ENCODE peak calls at places on chromosomes 7 and 10, in ten cellular contexts. W, Z, D, A, N, G, T, F, K and E are unnamed samples.

GRCh38 chr7:43501881-43502280 is 81.0 kb upstream of the STK17A start:
- DNase-seq in W (peak), Z (no peak), D (no peak), A (peak), N (no peak), G (no peak), T (no peak), F (peak), K (no peak), E (no peak)

GRCh38 chr7:4739528-4739992 is 35.9 kb upstream of the AP5Z1 start:
- DNase-seq in W (peak), Z (peak), D (peak), A (no peak), N (peak), G (no peak), T (no peak), F (no peak), K (no peak), E (no peak)

GRCh38 chr7:42106562-42106961 is 130.4 kb downstream of the GLI3 start:
- DNase-seq in W (no peak), Z (no peak), D (no peak), A (peak), N (no peak), G (no peak), T (no peak), F (no peak), K (no peak), E (no peak)

GRCh38 chr7:92179393-92179924 is 517 bp upstream of the LRRD1 start:
- DNase-seq in W (peak), Z (peak), D (no peak), A (no peak), N (no peak), G (no peak), T (no peak), F (no peak), K (no peak), E (no peak)

GRCh38 chr10:70223728-70224127 is 9.5 kb downstream of the PPA1 start:
- DNase-seq in W (peak), Z (no peak), D (no peak), A (no peak), N (no peak), G (no peak), T (no peak), F (no peak), K (no peak), E (no peak)

GRCh38 chr10:71998840-71999194 is 34.6 kb downstream of the CHST3 start:
- DNase-seq in W (peak), Z (no peak), D (no peak), A (peak), N (peak), G (no peak), T (no peak), F (peak), K (no peak), E (peak)

GRCh38 chr7:12524794-12525386 is 45.6 kb upstream of the SCIN start:
- DNase-seq in W (peak), Z (no peak), D (no peak), A (peak), N (no peak), G (peak), T (no peak), F (peak), K (peak), E (peak)

GRCh38 chr10:93947055-93947454 is 46.7 kb upstream of the PLCE1 start:
- DNase-seq in W (peak), Z (no peak), D (no peak), A (peak), N (no peak), G (no peak), T (no peak), F (peak), K (peak), E (no peak)

GRCh38 chr7:84100866-84101265 is 93.7 kb downstream of the SEMA3A start:
- DNase-seq in W (peak), Z (no peak), D (no peak), A (peak), N (no peak), G (no peak), T (no peak), F (peak), K (no peak), E (no peak)

GRCh38 chr7:34039033-34039432 is 133.7 kb downstream of the BMPER start:
- DNase-seq in W (peak), Z (no peak), D (no peak), A (no peak), N (no peak), G (no peak), T (no peak), F (peak), K (no peak), E (no peak)

GRCh38 chr10:100817268-100817839 is 72.0 kb downstream of the PAX2 start:
- DNase-seq in W (no peak), Z (no peak), D (no peak), A (no peak), N (no peak), G (no peak), T (no peak), F (peak), K (no peak), E (no peak)

GRCh38 chr7:25858562-25859411 is 293.2 kb upstream of the NFE2L3 start:
- DNase-seq in W (no peak), Z (no peak), D (no peak), A (no peak), N (no peak), G (no peak), T (no peak), F (peak), K (no peak), E (no peak)

GRCh38 chr7:91656486-91657237 is 223.8 kb downstream of the MTERF1 start:
- DNase-seq in W (peak), Z (no peak), D (no peak), A (peak), N (no peak), G (no peak), T (no peak), F (no peak), K (no peak), E (no peak)

GRCh38 chr7:36658603-36659516 is 65.4 kb downstream of the AOAH start:
- DNase-seq in W (peak), Z (no peak), D (no peak), A (peak), N (no peak), G (peak), T (no peak), F (peak), K (peak), E (peak)

GRCh38 chr7:1675673-1676549 is 5.8 kb downstream of the ELFN1 start:
- DNase-seq in W (no peak), Z (no peak), D (no peak), A (no peak), N (no peak), G (no peak), T (no peak), F (no peak), K (no peak), E (no peak)

GRCh38 chr10:65194131-65194530 is 1672.9 kb downstream of the REEP3 start:
- DNase-seq in W (peak), Z (peak), D (no peak), A (no peak), N (no peak), G (no peak), T (no peak), F (peak), K (no peak), E (no peak)

GRCh38 chr7:98199131-98199530 is 12.1 kb upstream of the BHLHA15 start:
- DNase-seq in W (no peak), Z (no peak), D (no peak), A (peak), N (no peak), G (no peak), T (no peak), F (no peak), K (no peak), E (no peak)

GRCh38 chr10:104337985-104338735 is at the start of gene ITPRIP:
- DNase-seq in W (peak), Z (peak), D (peak), A (peak), N (peak), G (no peak), T (peak), F (peak), K (no peak), E (peak)

GRCh38 chr7:101563933-101564777 is 64.9 kb downstream of the MYL10 start:
- DNase-seq in W (no peak), Z (no peak), D (no peak), A (no peak), N (no peak), G (no peak), T (no peak), F (no peak), K (no peak), E (no peak)

GRCh38 chr10:69797959-69798358 is 3.7 kb upstream of the COL13A1 start:
- DNase-seq in W (no peak), Z (no peak), D (no peak), A (no peak), N (no peak), G (no peak), T (no peak), F (peak), K (no peak), E (no peak)

GRCh38 chr7:106840342-106840741 is 24.7 kb upstream of the PIK3CG start:
- DNase-seq in W (peak), Z (no peak), D (no peak), A (peak), N (no peak), G (no peak), T (no peak), F (peak), K (peak), E (no peak)

GRCh38 chr10:58952747-58953466 is 223.5 kb upstream of the PHYHIPL start:
- DNase-seq in W (peak), Z (peak), D (peak), A (peak), N (peak), G (peak), T (no peak), F (peak), K (no peak), E (peak)

GRCh38 chr10:105751688-105752087 is 1110.6 kb downstream of the SORCS3 start:
- DNase-seq in W (no peak), Z (no peak), D (no peak), A (no peak), N (no peak), G (no peak), T (no peak), F (no peak), K (no peak), E (no peak)

GRCh38 chr7:22189230-22189629 is 167.7 kb downstream of the RAPGEF5 start:
- DNase-seq in W (no peak), Z (no peak), D (no peak), A (no peak), N (no peak), G (no peak), T (no peak), F (no peak), K (no peak), E (no peak)

GRCh38 chr7:41907444-41907843 is 204.6 kb upstream of the INHBA start:
- DNase-seq in W (no peak), Z (no peak), D (no peak), A (no peak), N (no peak), G (no peak), T (no peak), F (no peak), K (no peak), E (no peak)

GRCh38 chr10:77643795-77644468 is 6.3 kb upstream of the KCNMA1 start:
- DNase-seq in W (peak), Z (no peak), D (peak), A (peak), N (no peak), G (no peak), T (peak), F (peak), K (peak), E (peak)

GRCh38 chr10:11113156-11113555 is 95.5 kb downstream of the CELF2 start:
- DNase-seq in W (no peak), Z (no peak), D (peak), A (no peak), N (peak), G (no peak), T (no peak), F (no peak), K (no peak), E (peak)

GRCh38 chr10:22321831-22322662 is 1.1 kb downstream of the BMI1 start:
- DNase-seq in W (no peak), Z (peak), D (peak), A (no peak), N (no peak), G (no peak), T (no peak), F (no peak), K (no peak), E (no peak)

GRCh38 chr10:109831846-109832245 is 91.5 kb downstream of the XPNPEP1 start:
- DNase-seq in W (no peak), Z (no peak), D (no peak), A (no peak), N (no peak), G (no peak), T (no peak), F (no peak), K (no peak), E (no peak)

GRCh38 chr10:128151031-128151430 is 24.8 kb upstream of the MKI67 start:
- DNase-seq in W (no peak), Z (no peak), D (no peak), A (no peak), N (no peak), G (no peak), T (no peak), F (no peak), K (no peak), E (no peak)

GRCh38 chr10:71964669-71965515 is 697 bp downstream of the CHST3 start:
- DNase-seq in W (peak), Z (no peak), D (peak), A (peak), N (peak), G (no peak), T (no peak), F (peak), K (no peak), E (no peak)

GRCh38 chr7:143369678-143370651 is 7.5 kb upstream of the FAM131B start:
- DNase-seq in W (peak), Z (no peak), D (no peak), A (no peak), N (no peak), G (no peak), T (no peak), F (no peak), K (no peak), E (peak)

GRCh38 chr10:78109210-78109609 is 75.5 kb downstream of the RPS24 start:
- DNase-seq in W (no peak), Z (no peak), D (no peak), A (no peak), N (no peak), G (no peak), T (no peak), F (no peak), K (no peak), E (no peak)

GRCh38 chr7:19079066-19079465 is 38.4 kb downstream of the TWIST1 start:
- DNase-seq in W (peak), Z (no peak), D (no peak), A (peak), N (no peak), G (no peak), T (no peak), F (peak), K (no peak), E (no peak)

GRCh38 chr7:133155642-133156041 is 73.8 kb upstream of the CHCHD3 start:
- DNase-seq in W (no peak), Z (no peak), D (no peak), A (no peak), N (no peak), G (no peak), T (no peak), F (no peak), K (no peak), E (no peak)

GRCh38 chr10:13417459-13418126 is 69.5 kb upstream of the SEPHS1 start:
- DNase-seq in W (peak), Z (no peak), D (no peak), A (no peak), N (no peak), G (no peak), T (no peak), F (peak), K (no peak), E (peak)

GRCh38 chr10:5544216-5544805 is 19.6 kb downstream of the CALML3 start:
- DNase-seq in W (no peak), Z (no peak), D (no peak), A (no peak), N (no peak), G (no peak), T (no peak), F (no peak), K (no peak), E (no peak)

GRCh38 chr7:55130554-55131198 is 111.9 kb downstream of the EGFR start:
- DNase-seq in W (peak), Z (no peak), D (peak), A (peak), N (no peak), G (no peak), T (no peak), F (peak), K (peak), E (no peak)